ENCODE peak calls at places on chromosomes 16 and 17, in nine cellular contexts. One of them, this sample, is unnamed.

GRCh38 chr17:66441012-66441703 is 138.7 kb downstream of the PRKCA start:
- DNase-seq in CD4-positive, alpha-beta memory T cell: no peak
- DNase-seq in CD8-positive, alpha-beta memory T cell: no peak
- DNase-seq in mammary epithelial cell: peak; percentile 69
- DNase-seq in K562: no peak
- DNase-seq in heart left ventricle: no peak
- DNase-seq in astrocyte of the spinal cord: no peak
- DNase-seq in PC-9: no peak
- DNase-seq in HCT116: no peak
- DNase-seq in this sample: no peak

GRCh38 chr17:41965694-41966375 is 760 bp upstream of the CNP start:
- DNase-seq in CD4-positive, alpha-beta memory T cell: peak; percentile 84
- DNase-seq in CD8-positive, alpha-beta memory T cell: peak; percentile 40
- DNase-seq in mammary epithelial cell: peak; percentile 95
- DNase-seq in K562: peak; percentile 87
- DNase-seq in heart left ventricle: peak; percentile 73
- DNase-seq in astrocyte of the spinal cord: no peak
- DNase-seq in PC-9: peak; percentile 95
- DNase-seq in HCT116: peak; percentile 82
- DNase-seq in this sample: no peak

GRCh38 chr16:18842565-18842964 is 41.2 kb upstream of the ARL6IP1 start:
- DNase-seq in CD4-positive, alpha-beta memory T cell: no peak
- DNase-seq in CD8-positive, alpha-beta memory T cell: no peak
- DNase-seq in mammary epithelial cell: no peak
- DNase-seq in K562: no peak
- DNase-seq in heart left ventricle: no peak
- DNase-seq in astrocyte of the spinal cord: no peak
- DNase-seq in PC-9: no peak
- DNase-seq in HCT116: no peak
- DNase-seq in this sample: no peak

GRCh38 chr16:49828545-49829267 is 27.2 kb downstream of the ZNF423 start:
- DNase-seq in CD4-positive, alpha-beta memory T cell: no peak
- DNase-seq in CD8-positive, alpha-beta memory T cell: no peak
- DNase-seq in mammary epithelial cell: no peak
- DNase-seq in K562: no peak
- DNase-seq in heart left ventricle: no peak
- DNase-seq in astrocyte of the spinal cord: no peak
- DNase-seq in PC-9: no peak
- DNase-seq in HCT116: no peak
- DNase-seq in this sample: no peak

GRCh38 chr17:45668316-45668715 is 115.8 kb upstream of the CRHR1 start:
- DNase-seq in CD4-positive, alpha-beta memory T cell: no peak
- DNase-seq in CD8-positive, alpha-beta memory T cell: no peak
- DNase-seq in mammary epithelial cell: no peak
- DNase-seq in K562: no peak
- DNase-seq in heart left ventricle: no peak
- DNase-seq in astrocyte of the spinal cord: no peak
- DNase-seq in PC-9: no peak
- DNase-seq in HCT116: no peak
- DNase-seq in this sample: no peak

GRCh38 chr17:4544656-4545216 is 10.4 kb downstream of the MYBBP1A start:
- DNase-seq in CD4-positive, alpha-beta memory T cell: no peak
- DNase-seq in CD8-positive, alpha-beta memory T cell: no peak
- DNase-seq in mammary epithelial cell: no peak
- DNase-seq in K562: no peak
- DNase-seq in heart left ventricle: no peak
- DNase-seq in astrocyte of the spinal cord: no peak
- DNase-seq in PC-9: no peak
- DNase-seq in HCT116: no peak
- DNase-seq in this sample: no peak

GRCh38 chr16:57367111-57367752 is 5.1 kb upstream of the CX3CL1 start:
- DNase-seq in CD4-positive, alpha-beta memory T cell: no peak
- DNase-seq in CD8-positive, alpha-beta memory T cell: no peak
- DNase-seq in mammary epithelial cell: peak; percentile 52
- DNase-seq in K562: no peak
- DNase-seq in heart left ventricle: no peak
- DNase-seq in astrocyte of the spinal cord: no peak
- DNase-seq in PC-9: peak; percentile 94
- DNase-seq in HCT116: no peak
- DNase-seq in this sample: no peak

GRCh38 chr17:14211778-14212177 is 24.9 kb downstream of the CDRT15 start:
- DNase-seq in CD4-positive, alpha-beta memory T cell: no peak
- DNase-seq in CD8-positive, alpha-beta memory T cell: no peak
- DNase-seq in mammary epithelial cell: no peak
- DNase-seq in K562: no peak
- DNase-seq in heart left ventricle: peak; percentile 70
- DNase-seq in astrocyte of the spinal cord: no peak
- DNase-seq in PC-9: no peak
- DNase-seq in HCT116: no peak
- DNase-seq in this sample: no peak

GRCh38 chr17:27807567-27808470 is 7.5 kb upstream of the NOS2 start:
- DNase-seq in CD4-positive, alpha-beta memory T cell: peak; percentile 81
- DNase-seq in CD8-positive, alpha-beta memory T cell: peak; percentile 35
- DNase-seq in mammary epithelial cell: no peak
- DNase-seq in K562: peak; percentile 19
- DNase-seq in heart left ventricle: no peak
- DNase-seq in astrocyte of the spinal cord: no peak
- DNase-seq in PC-9: no peak
- DNase-seq in HCT116: no peak
- DNase-seq in this sample: peak; percentile 87

DNA sequence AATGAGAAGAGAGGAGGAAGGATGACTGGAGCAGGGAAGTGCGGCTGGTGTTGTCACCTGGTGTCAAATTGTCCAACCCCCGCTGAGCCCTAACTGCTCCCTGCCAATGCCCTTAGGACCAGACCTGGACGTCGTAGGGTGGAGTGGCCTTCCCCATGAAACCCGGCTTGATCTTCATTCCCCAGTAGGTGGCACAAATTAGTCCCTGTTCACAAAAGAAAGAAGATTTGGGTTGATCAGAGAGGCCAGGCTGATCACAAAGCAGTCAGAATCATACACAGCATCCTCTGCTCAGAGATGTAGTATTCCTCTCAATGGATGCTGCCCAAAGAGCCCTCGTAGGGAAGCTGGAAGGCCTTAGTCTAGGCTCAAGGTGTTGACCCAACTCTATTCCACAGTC is 60.2 kb downstream of the ACSM1 start:
- DNase-seq in CD4-positive, alpha-beta memory T cell: peak; percentile 11
- DNase-seq in CD8-positive, alpha-beta memory T cell: no peak
- DNase-seq in mammary epithelial cell: no peak
- DNase-seq in K562: no peak
- DNase-seq in heart left ventricle: no peak
- DNase-seq in astrocyte of the spinal cord: no peak
- DNase-seq in PC-9: no peak
- DNase-seq in HCT116: no peak
- DNase-seq in this sample: no peak
- H3K4me3 ChIP-seq in CD4-positive, alpha-beta memory T cell: no peak overlapping the region
- H3K4me3 ChIP-seq in CD8-positive, alpha-beta memory T cell: no peak overlapping the region
- H3K4me3 ChIP-seq in mammary epithelial cell: no peak overlapping the region
- H3K4me3 ChIP-seq in K562: no peak overlapping the region
- H3K4me3 ChIP-seq in heart left ventricle: no peak overlapping the region
- H3K4me3 ChIP-seq in astrocyte of the spinal cord: no peak overlapping the region
- H3K4me3 ChIP-seq in PC-9: no peak overlapping the region
- H3K4me3 ChIP-seq in HCT116: no peak overlapping the region
- H3K4me3 ChIP-seq in this sample: no peak overlapping the region

GRCh38 chr17:80832266-80832676 is 159.4 kb upstream of the CHMP6 start:
- DNase-seq in CD4-positive, alpha-beta memory T cell: peak; percentile 26
- DNase-seq in CD8-positive, alpha-beta memory T cell: no peak
- DNase-seq in mammary epithelial cell: peak; percentile 67
- DNase-seq in K562: peak; percentile 50
- DNase-seq in heart left ventricle: peak; percentile 37
- DNase-seq in astrocyte of the spinal cord: peak; percentile 75
- DNase-seq in PC-9: no peak
- DNase-seq in HCT116: no peak
- DNase-seq in this sample: no peak
- H3K4me3 ChIP-seq in CD4-positive, alpha-beta memory T cell: peak overlapping the region; percentile 57
- H3K4me3 ChIP-seq in CD8-positive, alpha-beta memory T cell: peak overlapping the region; percentile 33
- H3K4me3 ChIP-seq in mammary epithelial cell: peak overlapping the region; percentile 51
- H3K4me3 ChIP-seq in K562: peak overlapping the region; percentile 38
- H3K4me3 ChIP-seq in heart left ventricle: no peak overlapping the region
- H3K4me3 ChIP-seq in astrocyte of the spinal cord: peak overlapping the region; percentile 39
- H3K4me3 ChIP-seq in PC-9: peak overlapping the region; percentile 54
- H3K4me3 ChIP-seq in HCT116: no peak overlapping the region
- H3K4me3 ChIP-seq in this sample: peak overlapping the region; percentile 42

GRCh38 chr16:3713587-3714242 is 3.6 kb downstream of the TRAP1 start:
- DNase-seq in CD4-positive, alpha-beta memory T cell: no peak
- DNase-seq in CD8-positive, alpha-beta memory T cell: no peak
- DNase-seq in mammary epithelial cell: no peak
- DNase-seq in K562: no peak
- DNase-seq in heart left ventricle: no peak
- DNase-seq in astrocyte of the spinal cord: no peak
- DNase-seq in PC-9: no peak
- DNase-seq in HCT116: no peak
- DNase-seq in this sample: no peak
- H3K4me3 ChIP-seq in CD4-positive, alpha-beta memory T cell: no peak overlapping the region
- H3K4me3 ChIP-seq in CD8-positive, alpha-beta memory T cell: no peak overlapping the region
- H3K4me3 ChIP-seq in mammary epithelial cell: no peak overlapping the region
- H3K4me3 ChIP-seq in K562: no peak overlapping the region
- H3K4me3 ChIP-seq in heart left ventricle: no peak overlapping the region
- H3K4me3 ChIP-seq in astrocyte of the spinal cord: no peak overlapping the region
- H3K4me3 ChIP-seq in PC-9: no peak overlapping the region
- H3K4me3 ChIP-seq in HCT116: no peak overlapping the region
- H3K4me3 ChIP-seq in this sample: no peak overlapping the region

DNA sequence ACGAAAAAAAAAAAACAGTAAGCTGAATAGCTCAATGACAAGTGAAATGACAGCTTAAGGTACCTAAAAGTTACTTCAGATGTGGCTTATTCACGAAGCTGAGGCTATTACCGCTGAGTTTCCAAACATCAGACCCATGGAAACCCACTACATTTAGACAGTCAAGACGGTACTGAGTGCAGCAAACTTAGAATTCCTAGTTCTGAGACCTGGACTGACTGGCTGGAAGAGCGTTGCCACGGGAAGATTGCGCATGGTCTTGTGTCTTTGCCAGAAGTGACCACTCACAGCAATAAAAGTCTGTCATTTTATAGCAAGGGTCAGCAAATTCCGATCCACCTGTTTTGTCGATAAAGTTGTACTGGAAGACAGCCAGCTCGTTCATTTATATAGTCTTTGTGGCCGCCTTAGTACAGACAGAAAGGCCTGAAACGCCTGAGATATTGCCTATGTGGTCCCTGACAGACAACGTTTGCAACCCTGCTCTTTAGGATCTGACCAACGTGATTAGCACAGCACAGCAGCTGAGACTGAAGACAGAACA is 19.2 kb downstream of the LITAFD start:
- DNase-seq in CD4-positive, alpha-beta memory T cell: no peak
- DNase-seq in CD8-positive, alpha-beta memory T cell: no peak
- DNase-seq in mammary epithelial cell: no peak
- DNase-seq in K562: no peak
- DNase-seq in heart left ventricle: no peak
- DNase-seq in astrocyte of the spinal cord: no peak
- DNase-seq in PC-9: no peak
- DNase-seq in HCT116: no peak
- DNase-seq in this sample: no peak
- H3K4me3 ChIP-seq in CD4-positive, alpha-beta memory T cell: no peak overlapping the region
- H3K4me3 ChIP-seq in CD8-positive, alpha-beta memory T cell: no peak overlapping the region
- H3K4me3 ChIP-seq in mammary epithelial cell: no peak overlapping the region
- H3K4me3 ChIP-seq in K562: no peak overlapping the region
- H3K4me3 ChIP-seq in heart left ventricle: no peak overlapping the region
- H3K4me3 ChIP-seq in astrocyte of the spinal cord: no peak overlapping the region
- H3K4me3 ChIP-seq in PC-9: no peak overlapping the region
- H3K4me3 ChIP-seq in HCT116: no peak overlapping the region
- H3K4me3 ChIP-seq in this sample: no peak overlapping the region

DNA sequence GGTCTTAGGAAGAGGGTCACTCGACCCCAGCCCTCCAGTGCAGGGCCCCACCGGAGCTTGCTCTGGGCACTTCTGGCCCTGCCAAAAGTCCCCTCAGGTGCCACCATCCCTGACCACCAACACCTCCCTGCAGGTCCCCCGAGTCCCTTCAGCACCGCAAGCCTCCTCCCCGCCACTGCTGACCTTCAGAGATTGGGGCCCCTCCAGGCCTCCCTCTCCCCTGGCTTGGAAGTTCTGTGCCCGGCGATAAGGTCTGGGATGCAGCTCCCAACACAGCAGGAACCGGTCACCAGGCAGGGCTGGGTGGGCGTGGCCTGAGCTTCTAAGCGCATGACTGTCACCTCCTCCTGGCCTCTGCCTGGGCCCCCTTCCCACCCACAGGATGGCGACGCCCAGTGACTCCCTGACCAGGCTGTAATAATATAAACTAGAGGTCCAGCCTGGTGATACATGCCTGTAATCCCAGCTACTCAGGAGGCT is 11.2 kb downstream of the PIEZO1 start:
- DNase-seq in CD4-positive, alpha-beta memory T cell: peak; percentile 37
- DNase-seq in CD8-positive, alpha-beta memory T cell: no peak
- DNase-seq in mammary epithelial cell: no peak
- DNase-seq in K562: peak; percentile 100
- DNase-seq in heart left ventricle: no peak
- DNase-seq in astrocyte of the spinal cord: peak; percentile 62
- DNase-seq in PC-9: peak; percentile 54
- DNase-seq in HCT116: no peak
- DNase-seq in this sample: no peak
- H3K4me3 ChIP-seq in CD4-positive, alpha-beta memory T cell: no peak overlapping the region
- H3K4me3 ChIP-seq in CD8-positive, alpha-beta memory T cell: no peak overlapping the region
- H3K4me3 ChIP-seq in mammary epithelial cell: no peak overlapping the region
- H3K4me3 ChIP-seq in K562: peak overlapping the region; percentile 26
- H3K4me3 ChIP-seq in heart left ventricle: no peak overlapping the region
- H3K4me3 ChIP-seq in astrocyte of the spinal cord: no peak overlapping the region
- H3K4me3 ChIP-seq in PC-9: no peak overlapping the region
- H3K4me3 ChIP-seq in HCT116: no peak overlapping the region
- H3K4me3 ChIP-seq in this sample: no peak overlapping the region

DNA sequence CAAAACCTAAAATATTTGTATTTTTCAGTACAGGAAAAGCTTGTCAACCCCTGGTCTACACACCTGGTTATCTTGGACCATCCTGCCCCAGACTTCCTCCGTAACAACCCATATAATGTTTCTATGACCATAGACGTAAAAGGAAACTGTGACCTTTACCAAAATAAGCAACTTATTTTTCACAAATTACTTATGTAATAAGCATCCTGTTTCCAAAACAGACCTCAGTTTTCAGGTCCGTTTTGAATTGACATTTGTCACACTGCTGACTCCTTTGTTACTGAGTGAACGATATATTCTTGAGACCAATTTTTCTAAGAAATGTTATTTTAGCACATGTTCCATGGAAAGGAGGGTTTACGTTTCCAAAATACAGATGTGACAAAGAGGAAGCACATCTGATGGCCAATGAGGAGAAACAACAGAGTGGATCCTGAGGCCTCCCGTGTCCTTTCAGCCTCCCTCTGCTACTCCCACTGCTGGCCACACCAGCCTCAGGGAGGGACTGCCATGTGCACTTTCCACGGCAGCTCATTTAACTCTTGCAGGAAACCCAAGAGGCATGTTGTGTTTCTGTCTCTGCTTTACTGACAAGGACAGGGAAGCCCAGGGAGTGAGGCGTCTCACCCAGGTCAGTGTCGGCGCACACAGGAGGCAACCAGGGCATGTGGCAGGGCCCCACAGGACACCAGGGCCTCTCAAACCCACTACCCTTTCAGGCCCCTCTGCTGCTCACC is 20.1 kb upstream of the ALDH3A1 start:
- DNase-seq in CD4-positive, alpha-beta memory T cell: no peak
- DNase-seq in CD8-positive, alpha-beta memory T cell: no peak
- DNase-seq in mammary epithelial cell: no peak
- DNase-seq in K562: no peak
- DNase-seq in heart left ventricle: no peak
- DNase-seq in astrocyte of the spinal cord: no peak
- DNase-seq in PC-9: no peak
- DNase-seq in HCT116: no peak
- DNase-seq in this sample: no peak
- H3K4me3 ChIP-seq in CD4-positive, alpha-beta memory T cell: no peak overlapping the region
- H3K4me3 ChIP-seq in CD8-positive, alpha-beta memory T cell: no peak overlapping the region
- H3K4me3 ChIP-seq in mammary epithelial cell: no peak overlapping the region
- H3K4me3 ChIP-seq in K562: no peak overlapping the region
- H3K4me3 ChIP-seq in heart left ventricle: no peak overlapping the region
- H3K4me3 ChIP-seq in astrocyte of the spinal cord: no peak overlapping the region
- H3K4me3 ChIP-seq in PC-9: no peak overlapping the region
- H3K4me3 ChIP-seq in HCT116: no peak overlapping the region
- H3K4me3 ChIP-seq in this sample: no peak overlapping the region

This sample was measured in Jurkat, Clone E6-1.